ENCODE peak calls at places on chromosomes 2 and 18, in nine cellular contexts. F is hypothalamus; Q is central memory CD4-positive, alpha-beta T cell; Z is GM04503; P is mesothelial cell of epicardium; S is GM23248; E is D341Med; Y is thoracic aorta; N is NCI-H1092 treated with DMSO at 0.1 percent for 48 hours. B is an unnamed sample.
A peak's percentile ranks its signal among the peaks of the same experiment; 100 is the strongest.

GRCh38 chr2:174046172-174046571 is 81.0 kb upstream of the SP3 start:
- DNase-seq in N (no peak), Q (no peak), Z (no peak), F (no peak), E (no peak), Y (no peak), P (no peak), S (no peak), B (no peak)

GRCh38 chr2:160229591-160229990 is 29.5 kb upstream of the ITGB6 start:
- DNase-seq in Y (no peak), E (no peak), N (no peak), S (peak; percentile 80), F (no peak), Z (no peak), P (no peak), Q (no peak), B (no peak)

GRCh38 chr2:174594451-174594850 is 3.2 kb downstream of the WIPF1 start:
- DNase-seq in F (no peak), Y (no peak), S (no peak), E (no peak), Z (no peak), N (no peak), P (no peak), Q (peak; percentile 40), B (no peak)

GRCh38 chr2:144256996-144257707 is 262.8 kb downstream of the ZEB2 start:
- DNase-seq in S (peak; percentile 48), Y (no peak), Z (peak; percentile 64), N (no peak), Q (no peak), F (no peak), P (no peak), E (no peak), B (no peak)

GRCh38 chr2:66469219-66469902 is 34.4 kb downstream of the MEIS1 start:
- DNase-seq in N (no peak), S (no peak), Z (no peak), P (no peak), F (no peak), Q (no peak), E (no peak), Y (no peak), B (no peak)

GRCh38 chr2:233976690-233977294 is 59.6 kb downstream of the TRPM8 start:
- DNase-seq in Y (no peak), Q (peak; percentile 58), E (peak; percentile 43), Z (no peak), S (peak; percentile 75), P (no peak), N (peak; percentile 67), F (no peak), B (no peak)

GRCh38 chr2:106847366-106847765 is 38.6 kb downstream of the ST6GAL2 start:
- DNase-seq in N (no peak), F (no peak), Y (no peak), P (no peak), S (no peak), E (no peak), Q (no peak), Z (no peak), B (no peak)

GRCh38 chr18:5097116-5097703 is 99.8 kb downstream of the AKAIN1 start:
- DNase-seq in S (peak; percentile 4), P (no peak), Z (no peak), E (no peak), N (no peak), F (no peak), Y (no peak), Q (no peak), B (no peak)

GRCh38 chr18:54765636-54766035 is 62.6 kb upstream of the RAB27B start:
- DNase-seq in F (no peak), Y (no peak), S (no peak), Q (no peak), P (no peak), E (no peak), Z (no peak), N (no peak), B (no peak)

GRCh38 chr2:1590611-1591460 is 153.5 kb downstream of the PXDN start:
- DNase-seq in Q (no peak), F (no peak), Z (no peak), S (no peak), N (no peak), P (no peak), Y (no peak), E (no peak), B (no peak)

GRCh38 chr2:238202326-238203103 is 980 bp downstream of the ILKAP start:
- DNase-seq in Y (no peak), N (no peak), Z (peak; percentile 3), E (peak; percentile 50), P (no peak), Q (peak; percentile 8), S (peak; percentile 69), F (no peak), B (no peak)

GRCh38 chr2:73031095-73031678 is 40.3 kb downstream of the SFXN5 start:
- DNase-seq in F (no peak), E (no peak), Z (no peak), N (no peak), P (no peak), Q (no peak), Y (no peak), S (no peak), B (no peak)

GRCh38 chr2:61320181-61320580 is 150.7 kb downstream of the USP34 start:
- DNase-seq in Z (no peak), F (no peak), Q (no peak), Y (no peak), E (no peak), S (no peak), N (no peak), P (no peak), B (no peak)